ENCODE peak calls at places on chromosomes 1 and 21, in eight cellular contexts. P is memory B cell; G is activated T-helper 9 cell treated with anti-CD3 and anti-CD28 coated beads, Interleukin-2, amount 50 U/mL, for 16 hours; Q is smooth muscle cell of the brain vasculature; K is GM23338; N is uterus; W is fibroblast of mammary gland; U is ELF-1. V is an unnamed sample.
A peak's percentile ranks its signal among the peaks of the same experiment; 100 is the strongest.

GRCh38 chr1:165224504-165224903 is 132.0 kb downstream of the LMX1A start:
- DNase-seq in P (no peak), G (no peak), Q (no peak), K (no peak), N (no peak), W (no peak), U (no peak), V (no peak)

GRCh38 chr1:204652556-204652955 is 33.0 kb downstream of the LRRN2 start:
- DNase-seq in P (no peak), G (no peak), Q (no peak), K (no peak), N (no peak), W (no peak), U (no peak), V (no peak)

GRCh38 chr1:161131721-161132409 is 602 bp downstream of the DEDD start:
- DNase-seq in P (no peak), G (no peak), Q (no peak), K (peak; percentile 22), N (no peak), W (peak; percentile 29), U (peak; percentile 16), V (peak; percentile 35)

GRCh38 chr1:21511579-21512522 is 2.6 kb downstream of the ALPL start:
- DNase-seq in P (no peak), G (no peak), Q (peak; percentile 83), K (no peak), N (no peak), W (peak; percentile 96), U (peak; percentile 38), V (no peak)

GRCh38 chr1:90708236-90708786 is 8.8 kb downstream of the BARHL2 start:
- DNase-seq in P (no peak), G (no peak), Q (no peak), K (peak; percentile 17), N (no peak), W (no peak), U (no peak), V (no peak)

GRCh38 chr1:201648911-201649775 is 110.2 kb downstream of the NAV1 start:
- DNase-seq in P (no peak), G (no peak), Q (no peak), K (peak; percentile 68), N (peak; percentile 54), W (peak; percentile 59), U (peak; percentile 80), V (no peak)

GRCh38 chr1:11967028-11967547 is 13.2 kb upstream of the MFN2 start:
- DNase-seq in P (no peak), G (no peak), Q (no peak), K (peak; percentile 94), N (no peak), W (peak; percentile 39), U (peak; percentile 87), V (peak; percentile 75)

GRCh38 chr1:192763756-192764155 is 45.1 kb upstream of the RGS2 start:
- DNase-seq in P (no peak), G (no peak), Q (no peak), K (no peak), N (no peak), W (peak; percentile 47), U (no peak), V (no peak)

GRCh38 chr21:36178349-36178748 is 21.7 kb downstream of the DOP1B start:
- DNase-seq in P (no peak), G (no peak), Q (no peak), K (no peak), N (no peak), W (no peak), U (no peak), V (no peak)

GRCh38 chr1:27607239-27607804 is 3.4 kb upstream of the AHDC1 start:
- DNase-seq in P (no peak), G (no peak), Q (peak; percentile 60), K (peak; percentile 84), N (no peak), W (no peak), U (peak; percentile 97), V (no peak)

GRCh38 chr1:24986372-24986979 is 56.4 kb upstream of the RUNX3 start:
- DNase-seq in P (no peak), G (no peak), Q (no peak), K (no peak), N (no peak), W (no peak), U (no peak), V (no peak)

GRCh38 chr1:9010781-9011323 is 15.4 kb downstream of the SLC2A7 start:
- DNase-seq in P (no peak), G (no peak), Q (no peak), K (no peak), N (peak; percentile 42), W (no peak), U (peak; percentile 53), V (no peak)

GRCh38 chr1:111618081-111618480 is 1.5 kb upstream of the RAP1A start:
- DNase-seq in P (no peak), G (no peak), Q (no peak), K (no peak), N (no peak), W (no peak), U (no peak), V (peak; percentile 45)

GRCh38 chr1:1470626-1471388 is 758 bp upstream of the ATAD3B start:
- DNase-seq in P (no peak), G (no peak), Q (no peak), K (peak; percentile 49), N (no peak), W (peak; percentile 25), U (peak; percentile 39), V (no peak)

GRCh38 chr1:218711884-218712674 is 366.9 kb downstream of the TGFB2 start:
- DNase-seq in P (no peak), G (no peak), Q (no peak), K (no peak), N (peak; percentile 80), W (peak; percentile 93), U (no peak), V (no peak)

GRCh38 chr1:90114521-90115141 is 119.7 kb downstream of the ZNF326 start:
- DNase-seq in P (no peak), G (no peak), Q (peak; percentile 9), K (peak; percentile 83), N (no peak), W (peak; percentile 59), U (peak; percentile 22), V (peak; percentile 20)

GRCh38 chr21:37198989-37199924 is 67.9 kb downstream of the VPS26C start:
- DNase-seq in P (no peak), G (no peak), Q (peak; percentile 39), K (no peak), N (no peak), W (no peak), U (no peak), V (no peak)

GRCh38 chr1:214974002-214974401 is 108.5 kb upstream of the KCNK2 start:
- DNase-seq in P (no peak), G (no peak), Q (no peak), K (peak; percentile 6), N (no peak), W (no peak), U (peak; percentile 7), V (no peak)

GRCh38 chr21:33496345-33496744 is 4.8 kb upstream of the DNAJC28 start:
- DNase-seq in P (no peak), G (no peak), Q (no peak), K (peak; percentile 46), N (no peak), W (no peak), U (peak; percentile 10), V (no peak)

GRCh38 chr1:192801451-192801850 is 7.4 kb upstream of the RGS2 start:
- DNase-seq in P (no peak), G (no peak), Q (no peak), K (no peak), N (no peak), W (no peak), U (no peak), V (no peak)

GRCh38 chr1:38763106-38763505 is 96.5 kb downstream of the RRAGC start:
- DNase-seq in P (no peak), G (no peak), Q (no peak), K (no peak), N (no peak), W (no peak), U (no peak), V (no peak)

GRCh38 chr1:33292726-33293340 is 28.1 kb downstream of the A3GALT2 start:
- DNase-seq in P (no peak), G (no peak), Q (no peak), K (no peak), N (no peak), W (peak; percentile 9), U (no peak), V (no peak)

GRCh38 chr1:38658883-38659282 is 200.7 kb downstream of the RRAGC start:
- DNase-seq in P (no peak), G (no peak), Q (no peak), K (no peak), N (no peak), W (no peak), U (no peak), V (no peak)

V was measured in GM10248.